ENCODE peak calls at places on chromosomes 16 and 17, in six cellular contexts. L, B, G, W, Q and E are unnamed samples.
A peak's percentile ranks its signal among the peaks of the same experiment; 100 is the strongest.

GRCh38 chr16:74852500-74852875 is 77.9 kb upstream of the FA2H start:
- DNase-seq in L (no peak), Q (no peak), W (no peak), B (no peak), G (no peak), E (no peak)

GRCh38 chr17:71828182-71828596 is 292.6 kb upstream of the SOX9 start:
- DNase-seq in B (no peak), W (peak; percentile 89), G (no peak), L (no peak), Q (no peak), E (peak; percentile 49)

GRCh38 chr17:72123496-72123963 is 2.7 kb downstream of the SOX9 start:
- DNase-seq in L (no peak), G (no peak), B (no peak), W (peak; percentile 29), Q (no peak), E (no peak)

GRCh38 chr17:56431736-56432135 is 161.8 kb upstream of the NOG start:
- DNase-seq in B (no peak), Q (no peak), L (no peak), W (no peak), G (no peak), E (no peak)

GRCh38 chr17:41547378-41547841 is 19.3 kb upstream of the KRT19 start:
- DNase-seq in G (peak; percentile 61), L (no peak), B (no peak), Q (no peak), W (no peak), E (no peak)

GRCh38 chr16:4944333-4945281 is 7.7 kb upstream of the PPL start:
- DNase-seq in G (peak; percentile 98), B (peak; percentile 89), L (peak; percentile 98), W (peak; percentile 42), Q (peak; percentile 80), E (no peak)

GRCh38 chr16:2498085-2498484 is 15.7 kb upstream of the ATP6V0C start:
- DNase-seq in W (no peak), G (no peak), Q (no peak), B (no peak), L (no peak), E (no peak)

GRCh38 chr17:48391460-48391859 is 38.6 kb downstream of the SKAP1 start:
- DNase-seq in G (no peak), Q (no peak), L (no peak), W (no peak), B (no peak), E (no peak)

GRCh38 chr16:23573822-23574221 is 16.3 kb downstream of the UBFD1 start:
- DNase-seq in B (no peak), L (no peak), W (no peak), Q (no peak), G (no peak), E (no peak)

GRCh38 chr16:79607587-79607986 is 7.0 kb upstream of the MAF start:
- DNase-seq in L (no peak), W (no peak), B (no peak), Q (no peak), G (peak; percentile 17), E (no peak)

GRCh38 chr16:11254913-11255736 is 879 bp downstream of the SOCS1 start:
- DNase-seq in B (peak; percentile 48), L (peak; percentile 52), G (peak; percentile 52), W (no peak), Q (no peak), E (peak; percentile 28)

GRCh38 chr17:43434902-43435319 is 36.1 kb downstream of the ARL4D start:
- DNase-seq in G (no peak), W (no peak), Q (no peak), B (no peak), L (no peak), E (no peak)

GRCh38 chr17:1959871-1960569 is 65.1 kb downstream of the RTN4RL1 start:
- DNase-seq in Q (no peak), G (peak; percentile 20), L (no peak), B (no peak), W (no peak), E (no peak)

GRCh38 chr16:27681681-27682080 is 131.7 kb downstream of the KATNIP start:
- DNase-seq in G (no peak), L (no peak), W (no peak), Q (no peak), B (no peak), E (no peak)

GRCh38 chr17:40035162-40035559 is 19.0 kb downstream of the MED24 start:
- DNase-seq in B (no peak), L (peak; percentile 52), W (peak; percentile 86), Q (no peak), G (peak; percentile 61), E (peak; percentile 65)

GRCh38 chr17:16407911-16408588 is 7.3 kb upstream of the TRPV2 start:
- DNase-seq in L (peak; percentile 56), W (peak; percentile 60), Q (peak; percentile 73), G (peak; percentile 63), B (peak; percentile 84), E (no peak)

DNA sequence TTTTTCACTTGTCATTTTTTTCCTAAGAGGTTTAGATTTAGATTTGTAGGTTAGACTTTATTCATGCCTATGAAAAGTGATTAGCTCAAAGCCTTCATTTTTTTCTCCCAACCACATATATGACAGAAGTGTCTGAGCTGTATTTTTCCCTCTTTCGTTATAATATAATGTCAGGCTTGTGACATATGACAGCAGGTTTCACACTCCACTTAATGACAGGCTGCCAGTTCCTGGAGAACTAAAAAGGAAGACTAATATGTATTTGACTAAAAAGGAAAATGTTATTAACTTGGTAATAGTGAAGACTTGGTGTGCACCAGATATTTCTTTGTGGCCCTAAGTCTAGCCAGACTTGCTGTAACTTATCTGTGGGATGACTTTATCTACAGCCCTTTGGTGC is 200.7 kb upstream of the CACNG5 start:
- DNase-seq in L (no peak), Q (no peak), G (no peak), B (no peak), W (no peak), E (no peak)
- TF ChIP-seq CTCF in L (no peak), Q (no peak), G (no peak), B (no peak), W (no peak), E (no peak)

DNA sequence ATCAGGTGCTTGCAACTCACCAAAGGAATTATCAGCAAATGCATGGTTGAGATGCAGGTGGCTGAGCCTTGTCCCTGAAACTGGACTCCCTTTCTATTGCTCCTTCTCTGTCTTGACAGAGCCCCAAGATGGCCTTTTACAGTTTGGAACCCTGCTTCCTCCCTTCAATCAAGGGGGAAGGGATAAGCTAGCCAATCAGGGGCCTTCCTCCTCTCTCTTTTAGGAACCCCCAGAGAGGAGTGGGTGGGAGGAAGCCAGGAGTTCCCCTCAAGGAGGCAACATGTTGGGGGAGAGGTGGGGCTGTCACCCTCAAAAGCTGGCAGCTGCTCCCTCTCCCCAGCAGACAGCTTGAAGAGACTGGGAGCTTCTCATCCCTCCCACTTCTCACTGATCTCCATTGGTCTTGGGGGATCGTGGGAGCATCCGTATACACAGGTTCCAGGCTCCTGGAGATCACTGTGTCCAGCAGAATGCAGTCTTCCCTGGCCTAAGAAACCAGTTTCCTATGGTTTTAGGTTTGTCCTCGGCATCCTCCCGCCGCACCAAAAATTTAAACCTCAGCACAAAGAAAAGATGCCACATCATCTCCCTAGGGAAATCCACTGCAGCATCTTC is 7.2 kb downstream of the RASL10B start:
- DNase-seq in W (no peak), L (no peak), G (no peak), Q (no peak), B (no peak), E (no peak)
- TF ChIP-seq CTCF in W (no peak), L (no peak), G (no peak), Q (no peak), B (no peak), E (no peak)

DNA sequence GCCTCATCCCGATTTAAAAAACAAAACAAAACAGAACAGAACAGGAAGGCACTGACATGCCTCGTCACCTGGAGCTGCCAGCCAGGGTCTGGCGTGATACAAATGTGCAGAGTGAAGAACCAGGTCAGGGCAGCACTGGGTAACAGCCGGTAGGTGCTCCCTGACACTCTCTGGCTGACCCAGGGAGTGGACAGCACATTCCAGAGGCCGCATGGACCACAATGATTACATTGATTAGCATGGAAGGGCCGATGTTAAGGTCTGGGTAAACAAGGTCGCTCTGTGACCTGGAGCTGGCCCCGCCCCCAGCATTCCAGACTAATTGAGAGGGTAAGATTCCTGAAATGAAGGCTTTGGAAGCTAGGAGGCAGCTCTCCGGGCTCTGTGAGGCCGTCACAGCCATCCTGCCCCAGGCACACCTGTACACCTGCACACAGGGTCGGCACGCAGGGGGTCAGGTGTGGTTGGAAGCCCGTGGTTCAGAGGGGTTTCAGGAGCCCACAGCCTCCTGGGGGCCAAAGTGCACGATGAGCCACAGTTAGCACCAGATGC is 21.4 kb downstream of the PIEZO1 start:
- DNase-seq in Q (no peak), W (peak; percentile 91), B (no peak), L (peak; percentile 43), G (no peak), E (no peak)
- TF ChIP-seq CTCF in Q (no peak), W (no peak), B (no peak), L (peak; percentile 0), G (no peak), E (peak; percentile 17)

DNA sequence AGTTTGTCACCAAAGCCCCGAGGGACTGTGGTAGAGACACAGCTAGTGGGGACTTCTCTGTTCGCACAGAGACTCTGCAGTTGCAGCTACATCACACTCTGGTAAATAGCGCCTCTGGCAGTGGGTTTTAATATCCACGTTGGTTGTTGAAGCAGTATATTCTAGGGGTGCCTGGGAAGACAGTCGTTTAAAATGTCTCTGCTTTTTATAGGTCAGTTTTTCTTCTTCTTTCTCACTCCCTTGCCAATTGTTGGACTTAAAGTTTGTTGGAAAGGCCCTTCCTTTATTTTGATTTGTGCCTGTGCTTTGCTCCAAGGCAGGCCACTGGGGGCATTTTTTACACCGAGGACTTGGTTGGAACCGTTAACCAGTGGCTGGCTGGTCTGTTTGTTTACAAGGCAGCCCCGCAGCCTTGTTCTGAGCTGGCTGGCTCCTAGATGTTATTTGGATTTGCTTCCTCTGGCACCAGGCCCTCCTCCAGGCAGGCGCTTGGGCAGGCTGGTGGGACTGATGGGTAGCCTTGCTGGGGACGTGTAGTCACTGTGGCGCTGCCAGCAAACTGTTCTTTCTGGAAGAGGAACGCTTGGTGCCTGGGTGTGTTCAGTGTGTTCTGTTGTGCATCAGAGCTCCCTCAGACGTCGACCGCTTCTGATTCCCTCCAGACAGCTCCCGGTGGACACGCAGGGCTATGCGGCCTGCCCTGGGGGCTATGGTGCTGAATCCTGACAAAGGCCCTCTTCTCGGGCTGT is 218.2 kb upstream of the CHMP6 start:
- DNase-seq in L (no peak), W (no peak), G (no peak), B (peak; percentile 67), Q (peak; percentile 59), E (no peak)
- TF ChIP-seq CTCF in L (no peak), W (no peak), G (no peak), B (no peak), Q (no peak), E (no peak)

DNA sequence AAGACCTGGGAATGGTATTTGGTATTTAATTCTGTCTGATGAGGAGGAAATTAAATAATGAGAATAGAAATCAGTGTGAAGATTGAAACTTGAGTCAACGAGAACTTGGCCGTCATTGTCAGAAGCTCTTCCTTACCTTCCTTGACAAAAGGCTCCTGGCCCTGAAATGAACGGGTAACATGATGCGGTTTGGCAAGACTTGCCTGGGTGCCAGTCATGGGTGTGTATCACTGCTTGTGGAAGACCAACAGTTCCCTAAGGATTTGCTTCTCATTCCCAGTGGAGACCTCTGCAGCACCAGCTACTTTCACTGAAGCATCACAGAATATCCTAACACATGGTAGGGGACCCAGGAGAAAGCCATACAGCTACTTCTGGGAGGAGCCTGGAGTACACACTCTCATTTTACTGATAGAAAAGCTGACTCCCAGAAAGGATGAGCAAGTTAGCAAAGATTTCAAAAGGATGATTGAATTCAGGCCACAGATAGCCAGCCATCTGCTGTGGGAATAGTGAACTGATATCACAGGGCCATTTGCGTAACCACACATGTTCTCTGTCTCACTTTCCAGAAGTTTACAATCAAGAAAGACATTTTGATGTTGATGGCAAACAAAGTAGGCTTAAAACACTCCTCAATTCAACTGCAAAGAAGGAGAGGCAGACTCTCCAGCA is 258.1 kb upstream of the SALL1 start:
- DNase-seq in G (peak; percentile 21), Q (no peak), L (no peak), W (no peak), B (no peak), E (no peak)
- TF ChIP-seq CTCF in G (no peak), Q (no peak), L (no peak), W (no peak), B (no peak), E (no peak)